ENCODE peak calls at places on chromosomes 16 and 17, in four cellular contexts. One of them, this sample, is unnamed. For H3K27me3, the result is how much of the 10 kb centered on the place peaks cover.

GRCh38 chr16:74740795-74741304 is 33.8 kb downstream of the FA2H start:
- DNase-seq in mesenchymal stem cell: no peak
- DNase-seq in mesendoderm: no peak
- DNase-seq in H9: no peak
- DNase-seq in this sample: no peak

GRCh38 chr17:31061678-31062077 is 33.1 kb upstream of the NF1 start:
- DNase-seq in mesenchymal stem cell: no peak
- DNase-seq in mesendoderm: peak
- DNase-seq in H9: peak
- DNase-seq in this sample: no peak

GRCh38 chr17:6427284-6427781 is 7.6 kb downstream of the AIPL1 start:
- DNase-seq in mesenchymal stem cell: peak
- DNase-seq in mesendoderm: no peak
- DNase-seq in H9: no peak
- DNase-seq in this sample: peak

GRCh38 chr16:75703341-75703740 is 2.1 kb upstream of the DUXB start:
- DNase-seq in mesenchymal stem cell: peak
- DNase-seq in mesendoderm: no peak
- DNase-seq in H9: no peak
- DNase-seq in this sample: peak

GRCh38 chr17:50093807-50094206 is 1.3 kb upstream of the PDK2 start:
- DNase-seq in mesenchymal stem cell: no peak
- DNase-seq in mesendoderm: no peak
- DNase-seq in H9: no peak
- DNase-seq in this sample: no peak

GRCh38 chr17:27669850-27670249 is 38.9 kb downstream of the LGALS9 start:
- DNase-seq in mesenchymal stem cell: no peak
- DNase-seq in mesendoderm: no peak
- DNase-seq in H9: peak
- DNase-seq in this sample: no peak

GRCh38 chr16:17481741-17482140 is 11.0 kb upstream of the XYLT1 start:
- DNase-seq in mesenchymal stem cell: no peak
- DNase-seq in mesendoderm: no peak
- DNase-seq in H9: no peak
- DNase-seq in this sample: no peak

GRCh38 chr17:2735896-2736295 is 13.6 kb downstream of the CCDC92B start:
- DNase-seq in mesenchymal stem cell: no peak
- DNase-seq in mesendoderm: no peak
- DNase-seq in H9: no peak
- DNase-seq in this sample: no peak

GRCh38 chr16:51807551-51807950 is 656.5 kb upstream of the SALL1 start:
- DNase-seq in mesenchymal stem cell: peak
- DNase-seq in mesendoderm: no peak
- DNase-seq in H9: no peak
- DNase-seq in this sample: no peak

GRCh38 chr17:44133918-44134476 is 7.7 kb upstream of the HROB start:
- DNase-seq in mesenchymal stem cell: no peak
- DNase-seq in mesendoderm: no peak
- DNase-seq in H9: no peak
- DNase-seq in this sample: no peak

GRCh38 chr17:28471127-28471453 is 2.4 kb upstream of the SLC13A2 start:
- DNase-seq in mesenchymal stem cell: no peak
- DNase-seq in mesendoderm: no peak
- DNase-seq in H9: no peak
- DNase-seq in this sample: no peak

GRCh38 chr17:58191259-58191896 is 1.1 kb upstream of the EPX start:
- DNase-seq in mesenchymal stem cell: no peak
- DNase-seq in mesendoderm: peak
- DNase-seq in H9: no peak
- DNase-seq in this sample: no peak

GRCh38 chr17:58060596-58061191 is 22.5 kb upstream of the DYNLL2 start:
- DNase-seq in mesenchymal stem cell: no peak
- DNase-seq in mesendoderm: no peak
- DNase-seq in H9: no peak
- DNase-seq in this sample: peak

GRCh38 chr17:50256826-50257573 is 17.3 kb upstream of the TMEM92 start:
- DNase-seq in mesenchymal stem cell: no peak
- DNase-seq in mesendoderm: no peak
- DNase-seq in H9: no peak
- DNase-seq in this sample: no peak

GRCh38 chr16:84827131-84827574 is 7.4 kb downstream of the CRISPLD2 start:
- DNase-seq in mesenchymal stem cell: peak
- DNase-seq in mesendoderm: no peak
- DNase-seq in H9: no peak
- DNase-seq in this sample: peak

GRCh38 chr16:1749152-1750117 is 21.9 kb downstream of the NME3 start:
- DNase-seq in mesenchymal stem cell: no peak
- DNase-seq in mesendoderm: no peak
- DNase-seq in H9: no peak
- DNase-seq in this sample: peak

GRCh38 chr17:77286641-77287431 is 146.1 kb downstream of the SEC14L1 start:
- DNase-seq in mesenchymal stem cell: peak
- DNase-seq in mesendoderm: no peak
- DNase-seq in H9: no peak
- DNase-seq in this sample: peak

GRCh38 chr17:3722716-3723115 is 987 bp upstream of the HASPIN start:
- DNase-seq in mesenchymal stem cell: peak
- DNase-seq in mesendoderm: no peak
- DNase-seq in H9: no peak
- DNase-seq in this sample: peak

GRCh38 chr16:23254338-23254737 is 47.8 kb upstream of the SCNN1B start:
- DNase-seq in mesenchymal stem cell: no peak
- DNase-seq in mesendoderm: peak
- DNase-seq in H9: no peak
- DNase-seq in this sample: peak

GRCh38 chr17:13776027-13776551 is 174.4 kb upstream of the HS3ST3A1 start:
- DNase-seq in mesenchymal stem cell: peak
- DNase-seq in mesendoderm: no peak
- DNase-seq in H9: no peak
- DNase-seq in this sample: no peak

GRCh38 chr16:65487231-65487630 is 365.4 kb upstream of the CDH11 start:
- DNase-seq in mesenchymal stem cell: no peak
- DNase-seq in mesendoderm: no peak
- DNase-seq in H9: no peak
- DNase-seq in this sample: no peak

GRCh38 chr17:3557768-3558583 is at the start of gene TRPV3:
- DNase-seq in mesenchymal stem cell: no peak
- DNase-seq in mesendoderm: no peak
- DNase-seq in H9: peak
- DNase-seq in this sample: no peak

GRCh38 chr17:40496634-40497420 is 4.6 kb downstream of the TNS4 start:
- DNase-seq in mesenchymal stem cell: no peak
- DNase-seq in mesendoderm: no peak
- DNase-seq in H9: no peak
- DNase-seq in this sample: no peak

GRCh38 chr17:40497704-40498103 is 3.7 kb downstream of the TNS4 start:
- DNase-seq in mesenchymal stem cell: no peak
- DNase-seq in mesendoderm: peak
- DNase-seq in H9: no peak
- DNase-seq in this sample: peak

GRCh38 chr17:40496170-40496569 is 5.3 kb downstream of the TNS4 start:
- DNase-seq in mesenchymal stem cell: no peak
- DNase-seq in mesendoderm: no peak
- DNase-seq in H9: no peak
- DNase-seq in this sample: no peak

GRCh38 chr17:40493697-40494096 is 7.7 kb downstream of the TNS4 start:
- DNase-seq in mesenchymal stem cell: no peak
- DNase-seq in mesendoderm: no peak
- DNase-seq in H9: no peak
- DNase-seq in this sample: no peak

DNA sequence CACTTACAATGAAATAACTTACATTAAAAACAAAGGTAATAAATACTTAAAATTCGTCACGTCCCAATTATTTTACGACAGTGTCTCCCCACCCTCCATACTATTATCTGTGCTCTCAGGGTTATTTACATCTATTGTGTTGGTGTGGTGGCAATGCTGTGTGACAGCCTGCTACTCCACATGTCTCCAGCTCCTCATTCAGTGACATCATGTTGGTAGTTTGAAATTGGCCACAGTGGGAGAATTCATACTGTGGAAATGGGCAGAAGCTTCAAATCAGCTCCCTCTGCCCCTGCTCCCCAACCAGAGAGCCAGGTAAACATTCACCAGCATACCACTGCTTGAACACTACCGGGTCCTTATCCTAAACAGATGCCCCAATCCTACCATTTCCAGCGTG is 6.3 kb downstream of the TNS4 start:
- DNase-seq in mesenchymal stem cell: no peak
- DNase-seq in mesendoderm: no peak
- DNase-seq in H9: no peak
- DNase-seq in this sample: no peak
- H3K27me3 ChIP-seq in mesenchymal stem cell: under half
- H3K27me3 ChIP-seq in mesendoderm: under half
- H3K27me3 ChIP-seq in H9: under half
- H3K27me3 ChIP-seq in this sample: under half

GRCh38 chr16:67329901-67330300 is 3.3 kb downstream of the LRRC36 start:
- DNase-seq in mesenchymal stem cell: no peak
- DNase-seq in mesendoderm: no peak
- DNase-seq in H9: no peak
- DNase-seq in this sample: no peak

GRCh38 chr16:67326115-67326471 is 448 bp downstream of the KCTD19 start:
- DNase-seq in mesenchymal stem cell: no peak
- DNase-seq in mesendoderm: no peak
- DNase-seq in H9: no peak
- DNase-seq in this sample: no peak

GRCh38 chr16:67327774-67328173 is 1.2 kb downstream of the LRRC36 start:
- DNase-seq in mesenchymal stem cell: no peak
- DNase-seq in mesendoderm: no peak
- DNase-seq in H9: no peak
- DNase-seq in this sample: no peak

DNA sequence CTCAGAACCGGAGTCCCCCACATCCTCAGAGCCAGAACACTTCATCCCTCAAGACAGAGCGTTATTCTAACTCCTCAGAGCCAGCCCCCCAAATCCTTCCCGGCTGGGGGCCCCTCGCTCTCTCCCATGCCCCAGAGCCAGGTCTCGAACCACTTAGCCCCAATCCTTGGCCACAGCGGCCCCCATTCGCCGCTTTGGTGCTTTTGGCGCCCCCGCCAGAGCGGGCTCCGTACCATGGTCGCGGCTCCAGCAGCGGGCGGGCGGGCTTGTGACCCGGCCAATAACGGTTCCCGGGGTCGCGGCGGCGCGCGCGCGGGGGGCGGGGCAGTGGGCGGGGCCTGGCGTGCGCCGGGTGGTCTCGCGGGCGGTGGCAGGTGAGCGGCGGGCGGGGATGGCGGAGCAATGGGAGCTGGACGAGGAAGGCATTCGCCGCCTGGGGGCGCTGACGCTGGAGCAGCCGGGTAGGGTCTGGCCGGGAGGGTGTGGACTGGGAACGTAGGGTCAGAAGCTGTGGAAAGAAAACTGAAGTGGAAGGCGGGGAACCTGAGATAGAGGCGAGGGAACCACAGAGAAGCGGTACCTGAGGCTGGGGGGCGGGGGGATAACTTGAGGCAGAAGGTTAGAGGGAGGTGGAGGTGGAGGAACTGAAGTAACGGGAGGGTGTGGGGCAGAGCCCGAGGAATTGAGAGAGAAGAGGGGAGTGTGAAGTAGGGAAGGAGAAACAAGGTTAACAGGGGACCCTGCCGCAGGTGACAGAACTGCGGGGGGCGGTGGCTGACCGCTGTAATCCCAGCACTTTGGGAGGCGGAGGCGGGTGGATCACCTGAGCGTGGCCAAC is at the start of the genes KCTD19 and LRRC36:
- DNase-seq in mesenchymal stem cell: peak
- DNase-seq in mesendoderm: peak
- DNase-seq in H9: peak
- DNase-seq in this sample: no peak
- H3K18ac ChIP-seq in mesenchymal stem cell: peak
- H3K18ac ChIP-seq in mesendoderm: no peak
- H3K18ac ChIP-seq in H9: no peak
- H3K18ac ChIP-seq in this sample: peak

DNA sequence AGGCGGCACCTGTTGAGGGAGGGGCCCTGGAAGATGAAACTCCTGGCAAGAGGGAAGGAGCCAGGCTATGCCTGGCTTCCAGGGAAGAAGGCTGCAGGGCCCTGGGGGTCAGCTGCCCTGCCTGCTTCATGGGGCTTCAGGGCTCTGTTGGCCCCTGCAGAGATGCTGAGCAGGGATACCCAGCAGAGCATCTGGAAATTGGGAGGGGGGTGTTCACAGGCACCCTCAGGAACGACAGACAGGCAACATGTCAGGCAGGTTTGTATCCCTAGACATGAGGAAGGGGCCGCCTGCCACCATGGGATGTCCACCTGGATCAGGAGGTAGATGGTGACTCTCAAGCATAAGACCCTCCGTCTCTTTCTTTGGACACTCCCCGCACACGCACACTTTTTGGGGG is 13.8 kb upstream of the ZNF423 start:
- DNase-seq in mesenchymal stem cell: no peak
- DNase-seq in mesendoderm: no peak
- DNase-seq in H9: no peak
- DNase-seq in this sample: no peak
- H3K27me3 ChIP-seq in mesenchymal stem cell: under half
- H3K27me3 ChIP-seq in mesendoderm: under half
- H3K27me3 ChIP-seq in H9: under half
- H3K27me3 ChIP-seq in this sample: under half

GRCh38 chr16:76535-77272 is 1.3 kb upstream of the MPG start:
- DNase-seq in mesenchymal stem cell: peak
- DNase-seq in mesendoderm: peak
- DNase-seq in H9: no peak
- DNase-seq in this sample: peak
- H3K18ac ChIP-seq in mesenchymal stem cell: peak
- H3K18ac ChIP-seq in mesendoderm: peak
- H3K18ac ChIP-seq in H9: no peak
- H3K18ac ChIP-seq in this sample: peak

GRCh38 chr17:45902892-45903346 is 8.6 kb downstream of the MAPT start:
- DNase-seq in mesenchymal stem cell: no peak
- DNase-seq in mesendoderm: no peak
- DNase-seq in H9: no peak
- DNase-seq in this sample: no peak
- H3K27me3 ChIP-seq in mesenchymal stem cell: half or more
- H3K27me3 ChIP-seq in mesendoderm: under half
- H3K27me3 ChIP-seq in H9: under half
- H3K27me3 ChIP-seq in this sample: half or more

DNA sequence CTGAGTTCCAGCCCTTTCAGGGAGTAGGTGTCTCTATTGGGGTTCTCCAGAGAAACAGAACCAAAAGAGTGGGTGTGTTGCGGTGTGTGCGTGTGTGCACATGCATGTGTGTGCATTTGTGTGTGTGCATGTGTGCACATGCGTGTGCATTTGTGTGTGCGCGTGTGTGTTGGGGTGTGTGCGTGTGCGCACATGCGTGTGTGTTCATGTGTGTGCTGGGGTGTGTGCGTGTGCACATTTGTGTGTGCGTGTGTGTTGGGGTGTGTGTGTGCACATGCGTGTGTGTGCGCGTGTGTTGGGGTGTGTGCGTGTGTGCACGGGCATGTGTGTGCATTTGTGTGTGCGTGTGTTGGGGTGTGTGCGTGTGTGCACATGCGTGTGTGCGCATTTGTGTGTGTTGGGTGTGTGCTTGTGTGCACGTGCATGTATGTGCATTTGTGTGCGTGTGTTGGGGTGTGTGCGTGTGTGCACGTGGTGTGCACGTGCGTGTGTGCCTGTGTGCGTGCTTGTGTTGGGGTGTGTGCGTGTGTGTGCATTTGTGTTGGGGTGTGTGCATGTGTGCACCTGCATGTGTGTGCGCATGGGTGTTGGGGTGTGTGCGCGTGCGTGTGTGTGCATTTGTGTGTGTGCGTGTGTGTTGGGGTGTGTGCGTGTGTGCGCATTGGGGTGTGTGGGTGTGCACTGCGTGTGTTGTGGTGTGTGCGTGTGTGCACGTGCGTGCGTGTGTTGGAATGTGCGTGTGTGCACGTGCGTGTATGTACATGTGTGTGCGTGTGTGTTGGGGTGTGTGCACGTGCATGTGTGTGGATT is 38.4 kb upstream of the JPH3 start:
- DNase-seq in mesenchymal stem cell: no peak
- DNase-seq in mesendoderm: no peak
- DNase-seq in H9: no peak
- DNase-seq in this sample: no peak
- H3K18ac ChIP-seq in mesenchymal stem cell: no peak
- H3K18ac ChIP-seq in mesendoderm: no peak
- H3K18ac ChIP-seq in H9: no peak
- H3K18ac ChIP-seq in this sample: no peak